ENCODE peak calls at places on chromosomes 11 and 22, in nine cellular contexts. J, L, D, G, U, M, E, P and C are unnamed samples.

GRCh38 chr11:8192016-8192895 is 23.4 kb upstream of the RIC3 start:
- DNase-seq in J (peak; percentile 18), L (peak; percentile 63), D (no peak), G (peak; percentile 89), U (no peak), M (peak; percentile 69), E (peak; percentile 63), P (peak; percentile 78), C (peak; percentile 79)

GRCh38 chr11:72430743-72431570 is 3.4 kb downstream of the CLPB start:
- DNase-seq in J (no peak), L (no peak), D (no peak), G (peak; percentile 69), U (no peak), M (peak; percentile 63), E (peak; percentile 59), P (peak; percentile 71), C (peak; percentile 25)

GRCh38 chr11:133078591-133079179 is 453.6 kb downstream of the OPCML start:
- DNase-seq in J (no peak), L (peak; percentile 23), D (no peak), G (peak; percentile 78), U (no peak), M (peak; percentile 37), E (peak; percentile 20), P (peak; percentile 58), C (peak; percentile 71)

GRCh38 chr11:120336641-120337132 is 474 bp downstream of the ARHGEF12 start:
- DNase-seq in J (no peak), L (peak; percentile 47), D (peak; percentile 85), G (no peak), U (no peak), M (peak; percentile 33), E (peak; percentile 20), P (no peak), C (no peak)

GRCh38 chr11:131691558-131692041 is 321.2 kb downstream of the NTM start:
- DNase-seq in J (no peak), L (no peak), D (no peak), G (peak; percentile 80), U (no peak), M (peak; percentile 31), E (peak; percentile 11), P (peak; percentile 52), C (peak; percentile 81)

GRCh38 chr11:120129570-120129969 is 8.3 kb downstream of the TRIM29 start:
- DNase-seq in J (no peak), L (no peak), D (no peak), G (no peak), U (peak; percentile 43), M (no peak), E (no peak), P (no peak), C (no peak)

GRCh38 chr11:69985654-69986420 is 92.3 kb upstream of the ANO1 start:
- DNase-seq in J (no peak), L (no peak), D (no peak), G (peak; percentile 64), U (peak; percentile 61), M (no peak), E (no peak), P (no peak), C (peak; percentile 55)

GRCh38 chr11:75301602-75302345 is 49.7 kb downstream of the ARRB1 start:
- DNase-seq in J (no peak), L (peak; percentile 48), D (peak; percentile 87), G (no peak), U (no peak), M (no peak), E (no peak), P (no peak), C (no peak)

GRCh38 chr11:27013741-27014415 is 20.0 kb downstream of the FIBIN start:
- DNase-seq in J (peak; percentile 45), L (no peak), D (no peak), G (no peak), U (no peak), M (no peak), E (peak; percentile 31), P (peak; percentile 68), C (no peak)

GRCh38 chr22:27494821-27495220 is 306.7 kb downstream of the MN1 start:
- DNase-seq in J (no peak), L (no peak), D (no peak), G (peak; percentile 92), U (no peak), M (no peak), E (no peak), P (no peak), C (peak; percentile 71)

GRCh38 chr22:39300198-39300830 is 19.1 kb downstream of the RPL3 start:
- DNase-seq in J (no peak), L (peak; percentile 58), D (peak; percentile 51), G (no peak), U (peak; percentile 77), M (no peak), E (no peak), P (no peak), C (no peak)

DNA sequence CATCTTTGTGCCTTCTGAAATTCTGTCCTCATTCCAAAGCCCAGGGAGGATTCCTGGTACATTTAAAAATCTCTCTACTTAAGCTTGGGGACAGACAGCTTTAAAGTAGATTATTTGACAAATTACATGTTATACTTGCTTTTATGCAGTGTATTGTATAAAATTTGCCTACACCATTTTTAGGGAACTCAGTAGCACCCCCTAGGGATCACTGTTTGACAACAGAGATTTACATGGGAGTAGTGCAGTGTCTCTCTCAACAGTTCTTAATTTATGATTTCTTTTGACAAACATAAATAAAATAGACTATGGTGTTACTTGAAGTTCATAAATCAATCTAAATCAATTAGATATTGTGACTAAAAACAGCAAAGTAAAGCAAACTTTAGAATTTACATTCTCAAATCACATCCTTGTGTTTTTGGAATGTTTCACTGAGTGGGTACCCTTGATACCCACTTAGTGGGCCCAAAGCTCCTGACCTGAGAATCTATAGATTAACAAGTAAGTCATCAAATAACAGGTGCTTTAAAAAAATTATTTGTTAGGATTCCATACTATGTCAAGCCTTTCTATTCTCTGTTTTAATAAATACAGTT is 428.8 kb downstream of the DYNC2H1 start:
- DNase-seq in J (no peak), L (no peak), D (no peak), G (peak; percentile 29), U (no peak), M (peak; percentile 62), E (peak; percentile 47), P (peak; percentile 72), C (no peak)
- TF ChIP-seq CTCF in J (peak; percentile 64), L (peak; percentile 54), D (no peak), G (peak; percentile 71), U (peak; percentile 32), M (peak; percentile 76), E (peak; percentile 62), P (peak; percentile 71), C (peak; percentile 28)

GRCh38 chr11:65619281-65619928 is 3.8 kb downstream of the PCNX3 start:
- DNase-seq in J (no peak), L (no peak), D (peak; percentile 76), G (no peak), U (no peak), M (no peak), E (no peak), P (no peak), C (no peak)
- TF ChIP-seq CTCF in J (no peak), L (no peak), D (no peak), G (no peak), U (no peak), M (no peak), E (no peak), P (no peak), C (no peak)

GRCh38 chr11:2384723-2385041 is 7.6 kb downstream of the CD81 start:
- DNase-seq in J (no peak), L (no peak), D (peak; percentile 19), G (no peak), U (no peak), M (no peak), E (no peak), P (no peak), C (no peak)

GRCh38 chr11:2382129-2382517 is 5.0 kb downstream of the CD81 start:
- DNase-seq in J (no peak), L (no peak), D (peak; percentile 60), G (no peak), U (no peak), M (no peak), E (no peak), P (no peak), C (no peak)

GRCh38 chr11:2381494-2382128 is 4.5 kb downstream of the CD81 start:
- DNase-seq in J (no peak), L (no peak), D (peak; percentile 74), G (no peak), U (no peak), M (no peak), E (no peak), P (no peak), C (no peak)

GRCh38 chr11:2383823-2384722 is 7.0 kb downstream of the CD81 start:
- DNase-seq in J (no peak), L (no peak), D (peak; percentile 66), G (no peak), U (no peak), M (peak; percentile 36), E (no peak), P (no peak), C (no peak)

GRCh38 chr11:2382927-2383822 is 6.1 kb downstream of the CD81 start:
- DNase-seq in J (no peak), L (peak; percentile 88), D (peak; percentile 78), G (no peak), U (no peak), M (peak; percentile 67), E (peak; percentile 63), P (peak; percentile 26), C (no peak)
- TF ChIP-seq CTCF in J (no peak), L (no peak), D (no peak), G (no peak), U (no peak), M (no peak), E (no peak), P (no peak), C (no peak)

GRCh38 chr22:17366329-17366728 is 2.9 kb upstream of the CECR2 start:
- DNase-seq in J (no peak), L (no peak), D (no peak), G (no peak), U (no peak), M (no peak), E (no peak), P (no peak), C (no peak)

GRCh38 chr22:17369553-17370035 is 334 bp downstream of the CECR2 start:
- DNase-seq in J (no peak), L (peak; percentile 20), D (peak; percentile 85), G (peak; percentile 88), U (peak; percentile 82), M (no peak), E (no peak), P (peak; percentile 60), C (peak; percentile 78)

GRCh38 chr22:17368144-17368726 is 1.0 kb upstream of the CECR2 start:
- DNase-seq in J (no peak), L (no peak), D (no peak), G (no peak), U (no peak), M (no peak), E (no peak), P (no peak), C (peak; percentile 85)

GRCh38 chr22:17368727-17369552 is at the start of gene CECR2:
- DNase-seq in J (no peak), L (peak; percentile 63), D (peak; percentile 71), G (peak; percentile 95), U (peak; percentile 86), M (no peak), E (no peak), P (peak; percentile 67), C (peak; percentile 78)

DNA sequence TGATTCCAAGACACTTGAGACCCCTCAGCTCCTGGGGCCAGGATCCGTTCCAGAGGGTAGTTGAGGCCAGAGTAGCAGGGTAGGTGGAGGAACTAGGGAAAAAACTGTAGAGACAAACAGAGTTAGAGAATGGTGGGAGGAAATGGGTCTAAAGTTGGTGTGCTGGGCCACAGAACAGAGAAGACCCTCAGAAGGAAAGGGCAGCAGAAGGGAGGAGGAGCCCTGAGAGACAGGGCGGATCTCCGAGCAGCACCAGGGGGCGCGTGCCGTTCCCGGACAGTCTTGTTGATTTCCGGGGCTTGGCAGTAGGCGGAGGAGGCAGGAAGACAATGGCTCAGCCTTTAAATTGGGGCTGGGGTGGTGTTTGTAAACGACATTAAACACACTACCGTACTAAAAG is 2.4 kb upstream of the CECR2 start:
- DNase-seq in J (no peak), L (peak; percentile 53), D (no peak), G (peak; percentile 84), U (no peak), M (no peak), E (no peak), P (peak; percentile 68), C (peak; percentile 68)
- TF ChIP-seq CTCF in J (no peak), L (peak; percentile 46), D (no peak), G (peak; percentile 47), U (peak; percentile 24), M (peak; percentile 12), E (no peak), P (peak; percentile 65), C (peak; percentile 34)